ENCODE peak calls at places on chromosomes 13 and 19, in eight cellular contexts. One of them, this sample, is unnamed.

GRCh38 chr19:49125025-49125731 is 5.8 kb downstream of the PPFIA3 start:
- DNase-seq in islet precursor cell: peak
- DNase-seq in 8988T: no peak
- DNase-seq in NCI-H2107: no peak
- DNase-seq in Caco-2: peak
- DNase-seq in iris pigment epithelial cell: no peak
- DNase-seq in body of pancreas: no peak
- DNase-seq in activated naive CD4-positive, alpha-beta T cell treated with anti-CD3 and anti-CD28 coated beads, Interleukin-2, amount 10 ng/mL, durations not matched to agents 7 days and 5 days: no peak
- DNase-seq in this sample: peak

GRCh38 chr13:98480915-98481510 is 95.9 kb downstream of the STK24 start:
- DNase-seq in islet precursor cell: peak
- DNase-seq in 8988T: no peak
- DNase-seq in NCI-H2107: no peak
- DNase-seq in Caco-2: no peak
- DNase-seq in iris pigment epithelial cell: peak
- DNase-seq in body of pancreas: peak
- DNase-seq in activated naive CD4-positive, alpha-beta T cell treated with anti-CD3 and anti-CD28 coated beads, Interleukin-2, amount 10 ng/mL, durations not matched to agents 7 days and 5 days: no peak
- DNase-seq in this sample: peak

GRCh38 chr13:110323172-110323851 is 16.2 kb downstream of the COL4A2 start:
- DNase-seq in islet precursor cell: peak
- DNase-seq in 8988T: no peak
- DNase-seq in NCI-H2107: no peak
- DNase-seq in Caco-2: no peak
- DNase-seq in iris pigment epithelial cell: peak
- DNase-seq in body of pancreas: no peak
- DNase-seq in activated naive CD4-positive, alpha-beta T cell treated with anti-CD3 and anti-CD28 coated beads, Interleukin-2, amount 10 ng/mL, durations not matched to agents 7 days and 5 days: no peak
- DNase-seq in this sample: no peak

GRCh38 chr19:6393982-6394412 is 1.0 kb upstream of the GTF2F1 start:
- DNase-seq in islet precursor cell: no peak
- DNase-seq in 8988T: no peak
- DNase-seq in NCI-H2107: no peak
- DNase-seq in Caco-2: no peak
- DNase-seq in iris pigment epithelial cell: no peak
- DNase-seq in body of pancreas: no peak
- DNase-seq in activated naive CD4-positive, alpha-beta T cell treated with anti-CD3 and anti-CD28 coated beads, Interleukin-2, amount 10 ng/mL, durations not matched to agents 7 days and 5 days: peak
- DNase-seq in this sample: no peak

GRCh38 chr13:26663801-26664200 is 96.8 kb downstream of the GPR12 start:
- DNase-seq in islet precursor cell: no peak
- DNase-seq in 8988T: no peak
- DNase-seq in NCI-H2107: peak
- DNase-seq in Caco-2: no peak
- DNase-seq in iris pigment epithelial cell: no peak
- DNase-seq in body of pancreas: no peak
- DNase-seq in activated naive CD4-positive, alpha-beta T cell treated with anti-CD3 and anti-CD28 coated beads, Interleukin-2, amount 10 ng/mL, durations not matched to agents 7 days and 5 days: no peak
- DNase-seq in this sample: no peak

GRCh38 chr19:35714601-35715354 is 3.0 kb upstream of the KMT2B start:
- DNase-seq in islet precursor cell: no peak
- DNase-seq in 8988T: no peak
- DNase-seq in NCI-H2107: no peak
- DNase-seq in Caco-2: no peak
- DNase-seq in iris pigment epithelial cell: no peak
- DNase-seq in body of pancreas: no peak
- DNase-seq in activated naive CD4-positive, alpha-beta T cell treated with anti-CD3 and anti-CD28 coated beads, Interleukin-2, amount 10 ng/mL, durations not matched to agents 7 days and 5 days: peak
- DNase-seq in this sample: no peak

GRCh38 chr19:50293263-50294004 is 35.7 kb downstream of the KCNC3 start:
- DNase-seq in islet precursor cell: no peak
- DNase-seq in 8988T: no peak
- DNase-seq in NCI-H2107: no peak
- DNase-seq in Caco-2: no peak
- DNase-seq in iris pigment epithelial cell: no peak
- DNase-seq in body of pancreas: no peak
- DNase-seq in activated naive CD4-positive, alpha-beta T cell treated with anti-CD3 and anti-CD28 coated beads, Interleukin-2, amount 10 ng/mL, durations not matched to agents 7 days and 5 days: no peak
- DNase-seq in this sample: no peak

GRCh38 chr19:29617336-29618266 is 11.5 kb downstream of the POP4 start:
- DNase-seq in islet precursor cell: peak
- DNase-seq in 8988T: no peak
- DNase-seq in NCI-H2107: no peak
- DNase-seq in Caco-2: no peak
- DNase-seq in iris pigment epithelial cell: no peak
- DNase-seq in body of pancreas: no peak
- DNase-seq in activated naive CD4-positive, alpha-beta T cell treated with anti-CD3 and anti-CD28 coated beads, Interleukin-2, amount 10 ng/mL, durations not matched to agents 7 days and 5 days: no peak
- DNase-seq in this sample: no peak

GRCh38 chr19:18366027-18366435 is 19.9 kb upstream of the GDF15 start:
- DNase-seq in islet precursor cell: no peak
- DNase-seq in 8988T: no peak
- DNase-seq in NCI-H2107: no peak
- DNase-seq in Caco-2: no peak
- DNase-seq in iris pigment epithelial cell: peak
- DNase-seq in body of pancreas: no peak
- DNase-seq in activated naive CD4-positive, alpha-beta T cell treated with anti-CD3 and anti-CD28 coated beads, Interleukin-2, amount 10 ng/mL, durations not matched to agents 7 days and 5 days: no peak
- DNase-seq in this sample: no peak

GRCh38 chr13:109655206-109655600 is 131.2 kb downstream of the IRS2 start:
- DNase-seq in islet precursor cell: no peak
- DNase-seq in 8988T: no peak
- DNase-seq in NCI-H2107: no peak
- DNase-seq in Caco-2: no peak
- DNase-seq in iris pigment epithelial cell: peak
- DNase-seq in body of pancreas: no peak
- DNase-seq in activated naive CD4-positive, alpha-beta T cell treated with anti-CD3 and anti-CD28 coated beads, Interleukin-2, amount 10 ng/mL, durations not matched to agents 7 days and 5 days: no peak
- DNase-seq in this sample: no peak

GRCh38 chr13:60959427-60959826 is 456.2 kb downstream of the PCDH20 start:
- DNase-seq in islet precursor cell: no peak
- DNase-seq in 8988T: no peak
- DNase-seq in NCI-H2107: no peak
- DNase-seq in Caco-2: no peak
- DNase-seq in iris pigment epithelial cell: no peak
- DNase-seq in body of pancreas: no peak
- DNase-seq in activated naive CD4-positive, alpha-beta T cell treated with anti-CD3 and anti-CD28 coated beads, Interleukin-2, amount 10 ng/mL, durations not matched to agents 7 days and 5 days: no peak
- DNase-seq in this sample: no peak

GRCh38 chr19:6736169-6736916 is 1.0 kb downstream of the GPR108 start:
- DNase-seq in islet precursor cell: peak
- DNase-seq in 8988T: no peak
- DNase-seq in NCI-H2107: no peak
- DNase-seq in Caco-2: peak
- DNase-seq in iris pigment epithelial cell: peak
- DNase-seq in body of pancreas: peak
- DNase-seq in activated naive CD4-positive, alpha-beta T cell treated with anti-CD3 and anti-CD28 coated beads, Interleukin-2, amount 10 ng/mL, durations not matched to agents 7 days and 5 days: peak
- DNase-seq in this sample: peak

GRCh38 chr19:39166571-39167391 is 30.0 kb upstream of the NCCRP1 start:
- DNase-seq in islet precursor cell: peak
- DNase-seq in 8988T: no peak
- DNase-seq in NCI-H2107: no peak
- DNase-seq in Caco-2: peak
- DNase-seq in iris pigment epithelial cell: peak
- DNase-seq in body of pancreas: peak
- DNase-seq in activated naive CD4-positive, alpha-beta T cell treated with anti-CD3 and anti-CD28 coated beads, Interleukin-2, amount 10 ng/mL, durations not matched to agents 7 days and 5 days: no peak
- DNase-seq in this sample: peak

GRCh38 chr19:42132851-42133528 is 744 bp upstream of the POU2F2 start:
- DNase-seq in islet precursor cell: peak
- DNase-seq in 8988T: peak
- DNase-seq in NCI-H2107: peak
- DNase-seq in Caco-2: peak
- DNase-seq in iris pigment epithelial cell: no peak
- DNase-seq in body of pancreas: peak
- DNase-seq in activated naive CD4-positive, alpha-beta T cell treated with anti-CD3 and anti-CD28 coated beads, Interleukin-2, amount 10 ng/mL, durations not matched to agents 7 days and 5 days: peak
- DNase-seq in this sample: peak

GRCh38 chr19:32268381-32268780 is 77.0 kb upstream of the ZNF507 start:
- DNase-seq in islet precursor cell: no peak
- DNase-seq in 8988T: no peak
- DNase-seq in NCI-H2107: no peak
- DNase-seq in Caco-2: no peak
- DNase-seq in iris pigment epithelial cell: no peak
- DNase-seq in body of pancreas: no peak
- DNase-seq in activated naive CD4-positive, alpha-beta T cell treated with anti-CD3 and anti-CD28 coated beads, Interleukin-2, amount 10 ng/mL, durations not matched to agents 7 days and 5 days: no peak
- DNase-seq in this sample: no peak

GRCh38 chr13:24228852-24229458 is 68.4 kb downstream of the SPATA13 start:
- DNase-seq in islet precursor cell: peak
- DNase-seq in 8988T: no peak
- DNase-seq in NCI-H2107: no peak
- DNase-seq in Caco-2: peak
- DNase-seq in iris pigment epithelial cell: peak
- DNase-seq in body of pancreas: peak
- DNase-seq in activated naive CD4-positive, alpha-beta T cell treated with anti-CD3 and anti-CD28 coated beads, Interleukin-2, amount 10 ng/mL, durations not matched to agents 7 days and 5 days: peak
- DNase-seq in this sample: no peak

GRCh38 chr19:45163751-45164150 is 3.0 kb upstream of the NKPD1 start:
- DNase-seq in islet precursor cell: no peak
- DNase-seq in 8988T: no peak
- DNase-seq in NCI-H2107: no peak
- DNase-seq in Caco-2: no peak
- DNase-seq in iris pigment epithelial cell: no peak
- DNase-seq in body of pancreas: no peak
- DNase-seq in activated naive CD4-positive, alpha-beta T cell treated with anti-CD3 and anti-CD28 coated beads, Interleukin-2, amount 10 ng/mL, durations not matched to agents 7 days and 5 days: no peak
- DNase-seq in this sample: no peak

GRCh38 chr13:50080158-50080855 is 65.1 kb downstream of the KCNRG start:
- DNase-seq in islet precursor cell: peak
- DNase-seq in 8988T: no peak
- DNase-seq in NCI-H2107: no peak
- DNase-seq in Caco-2: peak
- DNase-seq in iris pigment epithelial cell: peak
- DNase-seq in body of pancreas: peak
- DNase-seq in activated naive CD4-positive, alpha-beta T cell treated with anti-CD3 and anti-CD28 coated beads, Interleukin-2, amount 10 ng/mL, durations not matched to agents 7 days and 5 days: peak
- DNase-seq in this sample: peak

GRCh38 chr19:49362926-49363264 is 679 bp upstream of the TEAD2 start:
- DNase-seq in islet precursor cell: peak
- DNase-seq in 8988T: no peak
- DNase-seq in NCI-H2107: no peak
- DNase-seq in Caco-2: peak
- DNase-seq in iris pigment epithelial cell: peak
- DNase-seq in body of pancreas: peak
- DNase-seq in activated naive CD4-positive, alpha-beta T cell treated with anti-CD3 and anti-CD28 coated beads, Interleukin-2, amount 10 ng/mL, durations not matched to agents 7 days and 5 days: peak
- DNase-seq in this sample: peak

GRCh38 chr19:28521169-28521568 is 691.8 kb downstream of the UQCRFS1 start:
- DNase-seq in islet precursor cell: no peak
- DNase-seq in 8988T: no peak
- DNase-seq in NCI-H2107: no peak
- DNase-seq in Caco-2: no peak
- DNase-seq in iris pigment epithelial cell: no peak
- DNase-seq in body of pancreas: no peak
- DNase-seq in activated naive CD4-positive, alpha-beta T cell treated with anti-CD3 and anti-CD28 coated beads, Interleukin-2, amount 10 ng/mL, durations not matched to agents 7 days and 5 days: no peak
- DNase-seq in this sample: no peak

GRCh38 chr19:46697142-46697960 is 19.6 kb downstream of the PRKD2 start:
- DNase-seq in islet precursor cell: peak
- DNase-seq in 8988T: no peak
- DNase-seq in NCI-H2107: no peak
- DNase-seq in Caco-2: peak
- DNase-seq in iris pigment epithelial cell: peak
- DNase-seq in body of pancreas: peak
- DNase-seq in activated naive CD4-positive, alpha-beta T cell treated with anti-CD3 and anti-CD28 coated beads, Interleukin-2, amount 10 ng/mL, durations not matched to agents 7 days and 5 days: peak
- DNase-seq in this sample: peak

GRCh38 chr13:30443957-30444404 is 21.7 kb downstream of the UBE2L5 start:
- DNase-seq in islet precursor cell: peak
- DNase-seq in 8988T: no peak
- DNase-seq in NCI-H2107: no peak
- DNase-seq in Caco-2: no peak
- DNase-seq in iris pigment epithelial cell: no peak
- DNase-seq in body of pancreas: no peak
- DNase-seq in activated naive CD4-positive, alpha-beta T cell treated with anti-CD3 and anti-CD28 coated beads, Interleukin-2, amount 10 ng/mL, durations not matched to agents 7 days and 5 days: no peak
- DNase-seq in this sample: no peak

GRCh38 chr19:20612711-20613316 is 47.2 kb upstream of the ZNF737 start:
- DNase-seq in islet precursor cell: no peak
- DNase-seq in 8988T: no peak
- DNase-seq in NCI-H2107: no peak
- DNase-seq in Caco-2: no peak
- DNase-seq in iris pigment epithelial cell: no peak
- DNase-seq in body of pancreas: no peak
- DNase-seq in activated naive CD4-positive, alpha-beta T cell treated with anti-CD3 and anti-CD28 coated beads, Interleukin-2, amount 10 ng/mL, durations not matched to agents 7 days and 5 days: no peak
- DNase-seq in this sample: no peak

GRCh38 chr13:51271008-51271407 is 48.8 kb downstream of the FAM124A start:
- DNase-seq in islet precursor cell: no peak
- DNase-seq in 8988T: no peak
- DNase-seq in NCI-H2107: no peak
- DNase-seq in Caco-2: no peak
- DNase-seq in iris pigment epithelial cell: no peak
- DNase-seq in body of pancreas: no peak
- DNase-seq in activated naive CD4-positive, alpha-beta T cell treated with anti-CD3 and anti-CD28 coated beads, Interleukin-2, amount 10 ng/mL, durations not matched to agents 7 days and 5 days: no peak
- DNase-seq in this sample: no peak

GRCh38 chr19:31113250-31113685 is 236.0 kb downstream of the TSHZ3 start:
- DNase-seq in islet precursor cell: peak
- DNase-seq in 8988T: no peak
- DNase-seq in NCI-H2107: no peak
- DNase-seq in Caco-2: no peak
- DNase-seq in iris pigment epithelial cell: peak
- DNase-seq in body of pancreas: no peak
- DNase-seq in activated naive CD4-positive, alpha-beta T cell treated with anti-CD3 and anti-CD28 coated beads, Interleukin-2, amount 10 ng/mL, durations not matched to agents 7 days and 5 days: no peak
- DNase-seq in this sample: no peak

GRCh38 chr19:38057954-38058690 is 151.1 kb downstream of the SIPA1L3 start:
- DNase-seq in islet precursor cell: no peak
- DNase-seq in 8988T: no peak
- DNase-seq in NCI-H2107: peak
- DNase-seq in Caco-2: peak
- DNase-seq in iris pigment epithelial cell: no peak
- DNase-seq in body of pancreas: peak
- DNase-seq in activated naive CD4-positive, alpha-beta T cell treated with anti-CD3 and anti-CD28 coated beads, Interleukin-2, amount 10 ng/mL, durations not matched to agents 7 days and 5 days: no peak
- DNase-seq in this sample: peak

GRCh38 chr13:45584816-45585215 is 30.7 kb downstream of the ERICH6B start:
- DNase-seq in islet precursor cell: no peak
- DNase-seq in 8988T: no peak
- DNase-seq in NCI-H2107: peak
- DNase-seq in Caco-2: peak
- DNase-seq in iris pigment epithelial cell: no peak
- DNase-seq in body of pancreas: no peak
- DNase-seq in activated naive CD4-positive, alpha-beta T cell treated with anti-CD3 and anti-CD28 coated beads, Interleukin-2, amount 10 ng/mL, durations not matched to agents 7 days and 5 days: no peak
- DNase-seq in this sample: no peak

GRCh38 chr19:4391701-4392543 is 8.4 kb downstream of the SH3GL1 start:
- DNase-seq in islet precursor cell: peak
- DNase-seq in 8988T: no peak
- DNase-seq in NCI-H2107: no peak
- DNase-seq in Caco-2: no peak
- DNase-seq in iris pigment epithelial cell: peak
- DNase-seq in body of pancreas: no peak
- DNase-seq in activated naive CD4-positive, alpha-beta T cell treated with anti-CD3 and anti-CD28 coated beads, Interleukin-2, amount 10 ng/mL, durations not matched to agents 7 days and 5 days: no peak
- DNase-seq in this sample: no peak

GRCh38 chr13:99067160-99067985 is 89.5 kb upstream of the DOCK9 start:
- DNase-seq in islet precursor cell: peak
- DNase-seq in 8988T: peak
- DNase-seq in NCI-H2107: no peak
- DNase-seq in Caco-2: peak
- DNase-seq in iris pigment epithelial cell: peak
- DNase-seq in body of pancreas: no peak
- DNase-seq in activated naive CD4-positive, alpha-beta T cell treated with anti-CD3 and anti-CD28 coated beads, Interleukin-2, amount 10 ng/mL, durations not matched to agents 7 days and 5 days: no peak
- DNase-seq in this sample: no peak

GRCh38 chr13:92575782-92576181 is 650.8 kb upstream of the GPC6 start:
- DNase-seq in islet precursor cell: no peak
- DNase-seq in 8988T: no peak
- DNase-seq in NCI-H2107: no peak
- DNase-seq in Caco-2: no peak
- DNase-seq in iris pigment epithelial cell: no peak
- DNase-seq in body of pancreas: no peak
- DNase-seq in activated naive CD4-positive, alpha-beta T cell treated with anti-CD3 and anti-CD28 coated beads, Interleukin-2, amount 10 ng/mL, durations not matched to agents 7 days and 5 days: no peak
- DNase-seq in this sample: no peak

GRCh38 chr19:35446194-35446593 is 1.9 kb upstream of the FFAR2 start:
- DNase-seq in islet precursor cell: no peak
- DNase-seq in 8988T: no peak
- DNase-seq in NCI-H2107: no peak
- DNase-seq in Caco-2: no peak
- DNase-seq in iris pigment epithelial cell: no peak
- DNase-seq in body of pancreas: no peak
- DNase-seq in activated naive CD4-positive, alpha-beta T cell treated with anti-CD3 and anti-CD28 coated beads, Interleukin-2, amount 10 ng/mL, durations not matched to agents 7 days and 5 days: no peak
- DNase-seq in this sample: no peak

GRCh38 chr19:4889034-4889825 is 13.5 kb downstream of the ARRDC5 start:
- DNase-seq in islet precursor cell: peak
- DNase-seq in 8988T: no peak
- DNase-seq in NCI-H2107: no peak
- DNase-seq in Caco-2: no peak
- DNase-seq in iris pigment epithelial cell: peak
- DNase-seq in body of pancreas: no peak
- DNase-seq in activated naive CD4-positive, alpha-beta T cell treated with anti-CD3 and anti-CD28 coated beads, Interleukin-2, amount 10 ng/mL, durations not matched to agents 7 days and 5 days: no peak
- DNase-seq in this sample: no peak

GRCh38 chr19:6529351-6529750 is 1.5 kb upstream of the TNFSF9 start:
- DNase-seq in islet precursor cell: no peak
- DNase-seq in 8988T: no peak
- DNase-seq in NCI-H2107: no peak
- DNase-seq in Caco-2: no peak
- DNase-seq in iris pigment epithelial cell: no peak
- DNase-seq in body of pancreas: no peak
- DNase-seq in activated naive CD4-positive, alpha-beta T cell treated with anti-CD3 and anti-CD28 coated beads, Interleukin-2, amount 10 ng/mL, durations not matched to agents 7 days and 5 days: no peak
- DNase-seq in this sample: no peak

GRCh38 chr13:49539313-49539712 is 43.6 kb downstream of the PHF11 start:
- DNase-seq in islet precursor cell: peak
- DNase-seq in 8988T: no peak
- DNase-seq in NCI-H2107: no peak
- DNase-seq in Caco-2: no peak
- DNase-seq in iris pigment epithelial cell: peak
- DNase-seq in body of pancreas: no peak
- DNase-seq in activated naive CD4-positive, alpha-beta T cell treated with anti-CD3 and anti-CD28 coated beads, Interleukin-2, amount 10 ng/mL, durations not matched to agents 7 days and 5 days: no peak
- DNase-seq in this sample: no peak